ENCODE peak calls at places on chromosomes 4 and X, in ten cellular contexts. One of them, this sample, is unnamed.

GRCh38 chrX:155086202-155086840 is 15.0 kb downstream of the BRCC3 start:
- DNase-seq in DMS153: no peak
- DNase-seq in A549: peak; percentile 22
- DNase-seq in Ammon's horn: no peak
- DNase-seq in HT-29: peak; percentile 63
- DNase-seq in GF-D8: no peak
- DNase-seq in mesendoderm: peak; percentile 64
- DNase-seq in kidney glomerular epithelial cell: no peak
- DNase-seq in activated CD4-positive, alpha-beta T cell treated with anti-CD3 and anti-CD28 coated beads, Interleukin-2, amount 50 U/mL, for 1 hour: peak; percentile 31
- DNase-seq in right atrium auricular region: no peak
- DNase-seq in this sample: no peak

GRCh38 chr4:106614446-106614845 is 245.9 kb upstream of the GIMD1 start:
- DNase-seq in DMS153: no peak
- DNase-seq in A549: no peak
- DNase-seq in Ammon's horn: no peak
- DNase-seq in HT-29: no peak
- DNase-seq in GF-D8: no peak
- DNase-seq in mesendoderm: no peak
- DNase-seq in kidney glomerular epithelial cell: no peak
- DNase-seq in activated CD4-positive, alpha-beta T cell treated with anti-CD3 and anti-CD28 coated beads, Interleukin-2, amount 50 U/mL, for 1 hour: no peak
- DNase-seq in right atrium auricular region: no peak
- DNase-seq in this sample: no peak

GRCh38 chr4:101348367-101348827 is 1.1 kb upstream of the PPP3CA start:
- DNase-seq in DMS153: no peak
- DNase-seq in A549: peak; percentile 11
- DNase-seq in Ammon's horn: no peak
- DNase-seq in HT-29: peak; percentile 60
- DNase-seq in GF-D8: no peak
- DNase-seq in mesendoderm: no peak
- DNase-seq in kidney glomerular epithelial cell: no peak
- DNase-seq in activated CD4-positive, alpha-beta T cell treated with anti-CD3 and anti-CD28 coated beads, Interleukin-2, amount 50 U/mL, for 1 hour: no peak
- DNase-seq in right atrium auricular region: peak; percentile 61
- DNase-seq in this sample: no peak

GRCh38 chr4:142845293-142846070 is 619 bp downstream of the INPP4B start:
- DNase-seq in DMS153: no peak
- DNase-seq in A549: no peak
- DNase-seq in Ammon's horn: peak; percentile 15
- DNase-seq in HT-29: no peak
- DNase-seq in GF-D8: no peak
- DNase-seq in mesendoderm: peak; percentile 47
- DNase-seq in kidney glomerular epithelial cell: no peak
- DNase-seq in activated CD4-positive, alpha-beta T cell treated with anti-CD3 and anti-CD28 coated beads, Interleukin-2, amount 50 U/mL, for 1 hour: no peak
- DNase-seq in right atrium auricular region: no peak
- DNase-seq in this sample: no peak

GRCh38 chr4:176875026-176875425 is 82.3 kb upstream of the VEGFC start:
- DNase-seq in DMS153: no peak
- DNase-seq in A549: no peak
- DNase-seq in Ammon's horn: no peak
- DNase-seq in HT-29: no peak
- DNase-seq in GF-D8: no peak
- DNase-seq in mesendoderm: no peak
- DNase-seq in kidney glomerular epithelial cell: no peak
- DNase-seq in activated CD4-positive, alpha-beta T cell treated with anti-CD3 and anti-CD28 coated beads, Interleukin-2, amount 50 U/mL, for 1 hour: no peak
- DNase-seq in right atrium auricular region: no peak
- DNase-seq in this sample: no peak

GRCh38 chrX:44506688-44507087 is 36.0 kb downstream of the FUNDC1 start:
- DNase-seq in DMS153: no peak
- DNase-seq in A549: no peak
- DNase-seq in Ammon's horn: no peak
- DNase-seq in HT-29: no peak
- DNase-seq in GF-D8: no peak
- DNase-seq in mesendoderm: peak; percentile 46
- DNase-seq in kidney glomerular epithelial cell: no peak
- DNase-seq in activated CD4-positive, alpha-beta T cell treated with anti-CD3 and anti-CD28 coated beads, Interleukin-2, amount 50 U/mL, for 1 hour: no peak
- DNase-seq in right atrium auricular region: no peak
- DNase-seq in this sample: no peak

GRCh38 chr4:10001757-10002156 is 19.5 kb downstream of the SLC2A9 start:
- DNase-seq in DMS153: no peak
- DNase-seq in A549: no peak
- DNase-seq in Ammon's horn: no peak
- DNase-seq in HT-29: no peak
- DNase-seq in GF-D8: no peak
- DNase-seq in mesendoderm: no peak
- DNase-seq in kidney glomerular epithelial cell: no peak
- DNase-seq in activated CD4-positive, alpha-beta T cell treated with anti-CD3 and anti-CD28 coated beads, Interleukin-2, amount 50 U/mL, for 1 hour: no peak
- DNase-seq in right atrium auricular region: no peak
- DNase-seq in this sample: no peak

GRCh38 chr4:78019494-78019893 is 37.6 kb upstream of the FRAS1 start:
- DNase-seq in DMS153: no peak
- DNase-seq in A549: no peak
- DNase-seq in Ammon's horn: no peak
- DNase-seq in HT-29: no peak
- DNase-seq in GF-D8: no peak
- DNase-seq in mesendoderm: no peak
- DNase-seq in kidney glomerular epithelial cell: no peak
- DNase-seq in activated CD4-positive, alpha-beta T cell treated with anti-CD3 and anti-CD28 coated beads, Interleukin-2, amount 50 U/mL, for 1 hour: no peak
- DNase-seq in right atrium auricular region: no peak
- DNase-seq in this sample: no peak

GRCh38 chrX:72139538-72139937 is 7.8 kb upstream of the RTL5 start:
- DNase-seq in DMS153: no peak
- DNase-seq in A549: no peak
- DNase-seq in Ammon's horn: no peak
- DNase-seq in HT-29: no peak
- DNase-seq in GF-D8: no peak
- DNase-seq in mesendoderm: no peak
- DNase-seq in kidney glomerular epithelial cell: no peak
- DNase-seq in activated CD4-positive, alpha-beta T cell treated with anti-CD3 and anti-CD28 coated beads, Interleukin-2, amount 50 U/mL, for 1 hour: no peak
- DNase-seq in right atrium auricular region: no peak
- DNase-seq in this sample: no peak

GRCh38 chr4:128410037-128410436 is 122.4 kb upstream of the PGRMC2 start:
- DNase-seq in DMS153: no peak
- DNase-seq in A549: no peak
- DNase-seq in Ammon's horn: no peak
- DNase-seq in HT-29: no peak
- DNase-seq in GF-D8: no peak
- DNase-seq in mesendoderm: no peak
- DNase-seq in kidney glomerular epithelial cell: no peak
- DNase-seq in activated CD4-positive, alpha-beta T cell treated with anti-CD3 and anti-CD28 coated beads, Interleukin-2, amount 50 U/mL, for 1 hour: no peak
- DNase-seq in right atrium auricular region: no peak
- DNase-seq in this sample: no peak

GRCh38 chrX:133215747-133216146 is 2.4 kb downstream of the TFDP3 start:
- DNase-seq in DMS153: no peak
- DNase-seq in A549: no peak
- DNase-seq in Ammon's horn: peak; percentile 2
- DNase-seq in HT-29: peak; percentile 59
- DNase-seq in GF-D8: no peak
- DNase-seq in mesendoderm: peak; percentile 37
- DNase-seq in kidney glomerular epithelial cell: peak; percentile 0
- DNase-seq in activated CD4-positive, alpha-beta T cell treated with anti-CD3 and anti-CD28 coated beads, Interleukin-2, amount 50 U/mL, for 1 hour: no peak
- DNase-seq in right atrium auricular region: no peak
- DNase-seq in this sample: peak; percentile 10

GRCh38 chr4:125388653-125389052 is 73.9 kb downstream of the FAT4 start:
- DNase-seq in DMS153: no peak
- DNase-seq in A549: no peak
- DNase-seq in Ammon's horn: no peak
- DNase-seq in HT-29: no peak
- DNase-seq in GF-D8: no peak
- DNase-seq in mesendoderm: no peak
- DNase-seq in kidney glomerular epithelial cell: peak; percentile 10
- DNase-seq in activated CD4-positive, alpha-beta T cell treated with anti-CD3 and anti-CD28 coated beads, Interleukin-2, amount 50 U/mL, for 1 hour: no peak
- DNase-seq in right atrium auricular region: no peak
- DNase-seq in this sample: no peak

GRCh38 chrX:43481601-43482000 is 174.5 kb upstream of the MAOA start:
- DNase-seq in DMS153: no peak
- DNase-seq in A549: no peak
- DNase-seq in Ammon's horn: no peak
- DNase-seq in HT-29: no peak
- DNase-seq in GF-D8: no peak
- DNase-seq in mesendoderm: peak; percentile 86
- DNase-seq in kidney glomerular epithelial cell: no peak
- DNase-seq in activated CD4-positive, alpha-beta T cell treated with anti-CD3 and anti-CD28 coated beads, Interleukin-2, amount 50 U/mL, for 1 hour: no peak
- DNase-seq in right atrium auricular region: no peak
- DNase-seq in this sample: no peak

GRCh38 chrX:44744828-44745227 is 99.0 kb upstream of the DUSP21 start:
- DNase-seq in DMS153: no peak
- DNase-seq in A549: no peak
- DNase-seq in Ammon's horn: no peak
- DNase-seq in HT-29: no peak
- DNase-seq in GF-D8: no peak
- DNase-seq in mesendoderm: no peak
- DNase-seq in kidney glomerular epithelial cell: no peak
- DNase-seq in activated CD4-positive, alpha-beta T cell treated with anti-CD3 and anti-CD28 coated beads, Interleukin-2, amount 50 U/mL, for 1 hour: no peak
- DNase-seq in right atrium auricular region: no peak
- DNase-seq in this sample: no peak

GRCh38 chrX:30804462-30804861 is 84.6 kb downstream of the TAB3 start:
- DNase-seq in DMS153: no peak
- DNase-seq in A549: no peak
- DNase-seq in Ammon's horn: no peak
- DNase-seq in HT-29: no peak
- DNase-seq in GF-D8: no peak
- DNase-seq in mesendoderm: no peak
- DNase-seq in kidney glomerular epithelial cell: no peak
- DNase-seq in activated CD4-positive, alpha-beta T cell treated with anti-CD3 and anti-CD28 coated beads, Interleukin-2, amount 50 U/mL, for 1 hour: no peak
- DNase-seq in right atrium auricular region: no peak
- DNase-seq in this sample: no peak

GRCh38 chr4:42646999-42647541 is 9.8 kb downstream of the ATP8A1 start:
- DNase-seq in DMS153: no peak
- DNase-seq in A549: no peak
- DNase-seq in Ammon's horn: no peak
- DNase-seq in HT-29: no peak
- DNase-seq in GF-D8: no peak
- DNase-seq in mesendoderm: no peak
- DNase-seq in kidney glomerular epithelial cell: no peak
- DNase-seq in activated CD4-positive, alpha-beta T cell treated with anti-CD3 and anti-CD28 coated beads, Interleukin-2, amount 50 U/mL, for 1 hour: no peak
- DNase-seq in right atrium auricular region: no peak
- DNase-seq in this sample: no peak

GRCh38 chr4:38160487-38161207 is 200.4 kb downstream of the PTTG2 start:
- DNase-seq in DMS153: peak; percentile 83
- DNase-seq in A549: peak; percentile 60
- DNase-seq in Ammon's horn: no peak
- DNase-seq in HT-29: peak; percentile 96
- DNase-seq in GF-D8: peak; percentile 42
- DNase-seq in mesendoderm: peak; percentile 88
- DNase-seq in kidney glomerular epithelial cell: peak; percentile 97
- DNase-seq in activated CD4-positive, alpha-beta T cell treated with anti-CD3 and anti-CD28 coated beads, Interleukin-2, amount 50 U/mL, for 1 hour: peak; percentile 40
- DNase-seq in right atrium auricular region: peak; percentile 72
- DNase-seq in this sample: peak; percentile 73

GRCh38 chr4:143477487-143477886 is 36.0 kb upstream of the SMARCA5 start:
- DNase-seq in DMS153: no peak
- DNase-seq in A549: no peak
- DNase-seq in Ammon's horn: no peak
- DNase-seq in HT-29: no peak
- DNase-seq in GF-D8: no peak
- DNase-seq in mesendoderm: no peak
- DNase-seq in kidney glomerular epithelial cell: no peak
- DNase-seq in activated CD4-positive, alpha-beta T cell treated with anti-CD3 and anti-CD28 coated beads, Interleukin-2, amount 50 U/mL, for 1 hour: no peak
- DNase-seq in right atrium auricular region: no peak
- DNase-seq in this sample: no peak

GRCh38 chr4:55251352-55251751 is 94.7 kb upstream of the SRD5A3 start:
- DNase-seq in DMS153: no peak
- DNase-seq in A549: no peak
- DNase-seq in Ammon's horn: no peak
- DNase-seq in HT-29: no peak
- DNase-seq in GF-D8: no peak
- DNase-seq in mesendoderm: peak; percentile 35
- DNase-seq in kidney glomerular epithelial cell: no peak
- DNase-seq in activated CD4-positive, alpha-beta T cell treated with anti-CD3 and anti-CD28 coated beads, Interleukin-2, amount 50 U/mL, for 1 hour: no peak
- DNase-seq in right atrium auricular region: no peak
- DNase-seq in this sample: no peak

GRCh38 chrX:46840946-46841740 is 4.3 kb downstream of the RP2 start:
- DNase-seq in DMS153: no peak
- DNase-seq in A549: no peak
- DNase-seq in Ammon's horn: peak; percentile 57
- DNase-seq in HT-29: no peak
- DNase-seq in GF-D8: no peak
- DNase-seq in mesendoderm: no peak
- DNase-seq in kidney glomerular epithelial cell: no peak
- DNase-seq in activated CD4-positive, alpha-beta T cell treated with anti-CD3 and anti-CD28 coated beads, Interleukin-2, amount 50 U/mL, for 1 hour: no peak
- DNase-seq in right atrium auricular region: no peak
- DNase-seq in this sample: no peak

GRCh38 chr4:33357121-33357520 is 2637.0 kb downstream of the PCDH7 start:
- DNase-seq in DMS153: no peak
- DNase-seq in A549: no peak
- DNase-seq in Ammon's horn: no peak
- DNase-seq in HT-29: no peak
- DNase-seq in GF-D8: no peak
- DNase-seq in mesendoderm: no peak
- DNase-seq in kidney glomerular epithelial cell: no peak
- DNase-seq in activated CD4-positive, alpha-beta T cell treated with anti-CD3 and anti-CD28 coated beads, Interleukin-2, amount 50 U/mL, for 1 hour: no peak
- DNase-seq in right atrium auricular region: no peak
- DNase-seq in this sample: no peak

GRCh38 chrX:120334603-120335002 is 23.3 kb upstream of the TMEM255A start:
- DNase-seq in DMS153: no peak
- DNase-seq in A549: no peak
- DNase-seq in Ammon's horn: no peak
- DNase-seq in HT-29: no peak
- DNase-seq in GF-D8: peak; percentile 55
- DNase-seq in mesendoderm: peak; percentile 61
- DNase-seq in kidney glomerular epithelial cell: no peak
- DNase-seq in activated CD4-positive, alpha-beta T cell treated with anti-CD3 and anti-CD28 coated beads, Interleukin-2, amount 50 U/mL, for 1 hour: no peak
- DNase-seq in right atrium auricular region: no peak
- DNase-seq in this sample: no peak

GRCh38 chr4:85741921-85742591 is 267.1 kb downstream of the ARHGAP24 start:
- DNase-seq in DMS153: peak; percentile 79
- DNase-seq in A549: no peak
- DNase-seq in Ammon's horn: peak; percentile 87
- DNase-seq in HT-29: no peak
- DNase-seq in GF-D8: no peak
- DNase-seq in mesendoderm: no peak
- DNase-seq in kidney glomerular epithelial cell: no peak
- DNase-seq in activated CD4-positive, alpha-beta T cell treated with anti-CD3 and anti-CD28 coated beads, Interleukin-2, amount 50 U/mL, for 1 hour: no peak
- DNase-seq in right atrium auricular region: no peak
- DNase-seq in this sample: no peak

GRCh38 chr4:1644906-1645657 is 39.0 kb downstream of the FAM53A start:
- DNase-seq in DMS153: no peak
- DNase-seq in A549: no peak
- DNase-seq in Ammon's horn: peak; percentile 93
- DNase-seq in HT-29: no peak
- DNase-seq in GF-D8: no peak
- DNase-seq in mesendoderm: peak; percentile 26
- DNase-seq in kidney glomerular epithelial cell: peak; percentile 62
- DNase-seq in activated CD4-positive, alpha-beta T cell treated with anti-CD3 and anti-CD28 coated beads, Interleukin-2, amount 50 U/mL, for 1 hour: no peak
- DNase-seq in right atrium auricular region: no peak
- DNase-seq in this sample: no peak

GRCh38 chrX:47278684-47279083 is 45.9 kb downstream of the USP11 start:
- DNase-seq in DMS153: no peak
- DNase-seq in A549: peak; percentile 3
- DNase-seq in Ammon's horn: no peak
- DNase-seq in HT-29: no peak
- DNase-seq in GF-D8: no peak
- DNase-seq in mesendoderm: no peak
- DNase-seq in kidney glomerular epithelial cell: no peak
- DNase-seq in activated CD4-positive, alpha-beta T cell treated with anti-CD3 and anti-CD28 coated beads, Interleukin-2, amount 50 U/mL, for 1 hour: no peak
- DNase-seq in right atrium auricular region: no peak
- DNase-seq in this sample: no peak

GRCh38 chrX:72461766-72462165 is 110.9 kb downstream of the HDAC8 start:
- DNase-seq in DMS153: no peak
- DNase-seq in A549: no peak
- DNase-seq in Ammon's horn: peak; percentile 2
- DNase-seq in HT-29: no peak
- DNase-seq in GF-D8: no peak
- DNase-seq in mesendoderm: no peak
- DNase-seq in kidney glomerular epithelial cell: no peak
- DNase-seq in activated CD4-positive, alpha-beta T cell treated with anti-CD3 and anti-CD28 coated beads, Interleukin-2, amount 50 U/mL, for 1 hour: no peak
- DNase-seq in right atrium auricular region: no peak
- DNase-seq in this sample: no peak

GRCh38 chr4:76896048-76896447 is 1.9 kb downstream of the SOWAHB start:
- DNase-seq in DMS153: no peak
- DNase-seq in A549: no peak
- DNase-seq in Ammon's horn: no peak
- DNase-seq in HT-29: no peak
- DNase-seq in GF-D8: no peak
- DNase-seq in mesendoderm: no peak
- DNase-seq in kidney glomerular epithelial cell: no peak
- DNase-seq in activated CD4-positive, alpha-beta T cell treated with anti-CD3 and anti-CD28 coated beads, Interleukin-2, amount 50 U/mL, for 1 hour: no peak
- DNase-seq in right atrium auricular region: no peak
- DNase-seq in this sample: no peak

GRCh38 chr4:109444182-109444844 is 10.7 kb downstream of the SEC24B start:
- DNase-seq in DMS153: no peak
- DNase-seq in A549: no peak
- DNase-seq in Ammon's horn: no peak
- DNase-seq in HT-29: no peak
- DNase-seq in GF-D8: no peak
- DNase-seq in mesendoderm: no peak
- DNase-seq in kidney glomerular epithelial cell: no peak
- DNase-seq in activated CD4-positive, alpha-beta T cell treated with anti-CD3 and anti-CD28 coated beads, Interleukin-2, amount 50 U/mL, for 1 hour: no peak
- DNase-seq in right atrium auricular region: no peak
- DNase-seq in this sample: no peak